ENCODE peak calls at places on chromosomes 3 and 15, in nine cellular contexts. One of them, this sample, is unnamed.

GRCh38 chr15:65083262-65083701 is 6.7 kb downstream of the KBTBD13 start:
- DNase-seq in kidney tubule cell: no peak
- DNase-seq in naive thymus-derived CD8-positive, alpha-beta T cell: no peak
- DNase-seq in EL: no peak
- DNase-seq in foreskin fibroblast: peak
- DNase-seq in stomach: no peak
- DNase-seq in HuH-7: no peak
- DNase-seq in posterior cingulate gyrus: no peak
- DNase-seq in NCI-H1930: no peak
- DNase-seq in this sample: no peak

GRCh38 chr15:82371649-82372048 is 22.4 kb upstream of the GOLGA6L10 start:
- DNase-seq in posterior cingulate gyrus: no peak
- DNase-seq in foreskin fibroblast: no peak
- DNase-seq in NCI-H1930: no peak
- DNase-seq in HuH-7: no peak
- DNase-seq in EL: no peak
- DNase-seq in stomach: no peak
- DNase-seq in kidney tubule cell: no peak
- DNase-seq in naive thymus-derived CD8-positive, alpha-beta T cell: no peak
- DNase-seq in this sample: no peak

GRCh38 chr3:130834476-130834875 is 59.4 kb upstream of the ATP2C1 start:
- DNase-seq in EL: no peak
- DNase-seq in HuH-7: no peak
- DNase-seq in posterior cingulate gyrus: no peak
- DNase-seq in naive thymus-derived CD8-positive, alpha-beta T cell: no peak
- DNase-seq in stomach: no peak
- DNase-seq in NCI-H1930: no peak
- DNase-seq in kidney tubule cell: peak
- DNase-seq in foreskin fibroblast: peak
- DNase-seq in this sample: no peak

GRCh38 chr3:45644467-45645201 is 44.6 kb upstream of the SACM1L start:
- DNase-seq in EL: peak
- DNase-seq in posterior cingulate gyrus: no peak
- DNase-seq in foreskin fibroblast: peak
- DNase-seq in naive thymus-derived CD8-positive, alpha-beta T cell: no peak
- DNase-seq in stomach: no peak
- DNase-seq in kidney tubule cell: peak
- DNase-seq in HuH-7: no peak
- DNase-seq in NCI-H1930: no peak
- DNase-seq in this sample: no peak

GRCh38 chr3:42161050-42161935 is 70.1 kb downstream of the TRAK1 start:
- DNase-seq in naive thymus-derived CD8-positive, alpha-beta T cell: no peak
- DNase-seq in posterior cingulate gyrus: no peak
- DNase-seq in EL: peak
- DNase-seq in foreskin fibroblast: peak
- DNase-seq in NCI-H1930: no peak
- DNase-seq in stomach: no peak
- DNase-seq in kidney tubule cell: peak
- DNase-seq in HuH-7: no peak
- DNase-seq in this sample: no peak

GRCh38 chr3:191499307-191500125 is 38.6 kb downstream of the PYDC2 start:
- DNase-seq in posterior cingulate gyrus: peak
- DNase-seq in stomach: peak
- DNase-seq in naive thymus-derived CD8-positive, alpha-beta T cell: no peak
- DNase-seq in HuH-7: no peak
- DNase-seq in EL: peak
- DNase-seq in foreskin fibroblast: peak
- DNase-seq in kidney tubule cell: peak
- DNase-seq in NCI-H1930: no peak
- DNase-seq in this sample: no peak

GRCh38 chr3:10725846-10726245 is 90.2 kb upstream of the SLC6A11 start:
- DNase-seq in naive thymus-derived CD8-positive, alpha-beta T cell: no peak
- DNase-seq in NCI-H1930: no peak
- DNase-seq in stomach: no peak
- DNase-seq in EL: no peak
- DNase-seq in foreskin fibroblast: no peak
- DNase-seq in HuH-7: no peak
- DNase-seq in kidney tubule cell: no peak
- DNase-seq in posterior cingulate gyrus: no peak
- DNase-seq in this sample: no peak

GRCh38 chr15:68644088-68644904 is 65.5 kb downstream of the CORO2B start:
- DNase-seq in foreskin fibroblast: peak
- DNase-seq in NCI-H1930: no peak
- DNase-seq in naive thymus-derived CD8-positive, alpha-beta T cell: no peak
- DNase-seq in stomach: no peak
- DNase-seq in kidney tubule cell: peak
- DNase-seq in HuH-7: no peak
- DNase-seq in EL: peak
- DNase-seq in posterior cingulate gyrus: no peak
- DNase-seq in this sample: no peak

GRCh38 chr3:10142707-10143560 is 1.4 kb downstream of the VHL start:
- DNase-seq in foreskin fibroblast: no peak
- DNase-seq in naive thymus-derived CD8-positive, alpha-beta T cell: no peak
- DNase-seq in EL: no peak
- DNase-seq in stomach: peak
- DNase-seq in NCI-H1930: no peak
- DNase-seq in HuH-7: peak
- DNase-seq in posterior cingulate gyrus: no peak
- DNase-seq in kidney tubule cell: peak
- DNase-seq in this sample: no peak

GRCh38 chr3:106275592-106275991 is 406.8 kb upstream of the CBLB start:
- DNase-seq in kidney tubule cell: peak
- DNase-seq in naive thymus-derived CD8-positive, alpha-beta T cell: no peak
- DNase-seq in foreskin fibroblast: no peak
- DNase-seq in HuH-7: no peak
- DNase-seq in EL: no peak
- DNase-seq in stomach: no peak
- DNase-seq in NCI-H1930: no peak
- DNase-seq in posterior cingulate gyrus: no peak
- DNase-seq in this sample: no peak

GRCh38 chr3:42057561-42058211 is 33.5 kb upstream of the TRAK1 start:
- DNase-seq in stomach: no peak
- DNase-seq in kidney tubule cell: no peak
- DNase-seq in posterior cingulate gyrus: no peak
- DNase-seq in foreskin fibroblast: no peak
- DNase-seq in NCI-H1930: no peak
- DNase-seq in HuH-7: no peak
- DNase-seq in EL: no peak
- DNase-seq in naive thymus-derived CD8-positive, alpha-beta T cell: no peak
- DNase-seq in this sample: no peak

GRCh38 chr3:69294014-69294771 is 91.7 kb downstream of the FRMD4B start:
- DNase-seq in EL: peak
- DNase-seq in HuH-7: no peak
- DNase-seq in stomach: no peak
- DNase-seq in naive thymus-derived CD8-positive, alpha-beta T cell: no peak
- DNase-seq in NCI-H1930: no peak
- DNase-seq in foreskin fibroblast: peak
- DNase-seq in kidney tubule cell: peak
- DNase-seq in posterior cingulate gyrus: no peak
- DNase-seq in this sample: no peak

GRCh38 chr3:100875239-100875638 is 118.0 kb downstream of the ABI3BP start:
- DNase-seq in foreskin fibroblast: peak
- DNase-seq in NCI-H1930: no peak
- DNase-seq in kidney tubule cell: peak
- DNase-seq in naive thymus-derived CD8-positive, alpha-beta T cell: no peak
- DNase-seq in EL: peak
- DNase-seq in stomach: peak
- DNase-seq in posterior cingulate gyrus: no peak
- DNase-seq in HuH-7: no peak
- DNase-seq in this sample: no peak

GRCh38 chr3:150737874-150738679 is 24.9 kb downstream of the SIAH2 start:
- DNase-seq in stomach: peak
- DNase-seq in kidney tubule cell: peak
- DNase-seq in NCI-H1930: no peak
- DNase-seq in naive thymus-derived CD8-positive, alpha-beta T cell: no peak
- DNase-seq in posterior cingulate gyrus: no peak
- DNase-seq in foreskin fibroblast: peak
- DNase-seq in HuH-7: no peak
- DNase-seq in EL: peak
- DNase-seq in this sample: no peak

GRCh38 chr3:13427662-13428603 is 7.8 kb upstream of the NUP210 start:
- DNase-seq in stomach: no peak
- DNase-seq in foreskin fibroblast: no peak
- DNase-seq in NCI-H1930: no peak
- DNase-seq in posterior cingulate gyrus: no peak
- DNase-seq in naive thymus-derived CD8-positive, alpha-beta T cell: no peak
- DNase-seq in kidney tubule cell: no peak
- DNase-seq in HuH-7: no peak
- DNase-seq in EL: no peak
- DNase-seq in this sample: no peak

GRCh38 chr3:106161236-106161635 is 292.4 kb upstream of the CBLB start:
- DNase-seq in stomach: no peak
- DNase-seq in EL: no peak
- DNase-seq in NCI-H1930: no peak
- DNase-seq in HuH-7: no peak
- DNase-seq in kidney tubule cell: no peak
- DNase-seq in naive thymus-derived CD8-positive, alpha-beta T cell: no peak
- DNase-seq in posterior cingulate gyrus: no peak
- DNase-seq in foreskin fibroblast: no peak
- DNase-seq in this sample: no peak

GRCh38 chr15:29570931-29571727 is 251.1 kb downstream of the TJP1 start:
- DNase-seq in HuH-7: peak
- DNase-seq in posterior cingulate gyrus: no peak
- DNase-seq in NCI-H1930: peak
- DNase-seq in EL: no peak
- DNase-seq in naive thymus-derived CD8-positive, alpha-beta T cell: no peak
- DNase-seq in kidney tubule cell: peak
- DNase-seq in stomach: no peak
- DNase-seq in foreskin fibroblast: peak
- DNase-seq in this sample: no peak

GRCh38 chr15:68316061-68316804 is 38.7 kb downstream of the FEM1B start:
- DNase-seq in EL: no peak
- DNase-seq in NCI-H1930: no peak
- DNase-seq in HuH-7: peak
- DNase-seq in posterior cingulate gyrus: peak
- DNase-seq in stomach: peak
- DNase-seq in naive thymus-derived CD8-positive, alpha-beta T cell: no peak
- DNase-seq in foreskin fibroblast: no peak
- DNase-seq in kidney tubule cell: no peak
- DNase-seq in this sample: no peak

GRCh38 chr15:90839187-90840071 is 29.0 kb upstream of the FURIN start:
- DNase-seq in stomach: peak
- DNase-seq in NCI-H1930: no peak
- DNase-seq in kidney tubule cell: peak
- DNase-seq in EL: no peak
- DNase-seq in naive thymus-derived CD8-positive, alpha-beta T cell: no peak
- DNase-seq in HuH-7: no peak
- DNase-seq in posterior cingulate gyrus: peak
- DNase-seq in foreskin fibroblast: no peak
- DNase-seq in this sample: peak

GRCh38 chr3:25143356-25143704 is 284.7 kb upstream of the RARB start:
- DNase-seq in foreskin fibroblast: no peak
- DNase-seq in HuH-7: no peak
- DNase-seq in stomach: no peak
- DNase-seq in kidney tubule cell: peak
- DNase-seq in posterior cingulate gyrus: no peak
- DNase-seq in naive thymus-derived CD8-positive, alpha-beta T cell: no peak
- DNase-seq in EL: no peak
- DNase-seq in NCI-H1930: no peak
- DNase-seq in this sample: no peak

GRCh38 chr3:66363133-66363532 is 137.7 kb downstream of the LRIG1 start:
- DNase-seq in posterior cingulate gyrus: no peak
- DNase-seq in EL: no peak
- DNase-seq in foreskin fibroblast: no peak
- DNase-seq in NCI-H1930: no peak
- DNase-seq in HuH-7: no peak
- DNase-seq in stomach: no peak
- DNase-seq in kidney tubule cell: no peak
- DNase-seq in naive thymus-derived CD8-positive, alpha-beta T cell: no peak
- DNase-seq in this sample: no peak

GRCh38 chr3:170585937-170586310 is at the start of gene SLC7A14:
- DNase-seq in kidney tubule cell: no peak
- DNase-seq in naive thymus-derived CD8-positive, alpha-beta T cell: no peak
- DNase-seq in NCI-H1930: no peak
- DNase-seq in posterior cingulate gyrus: peak
- DNase-seq in stomach: no peak
- DNase-seq in foreskin fibroblast: peak
- DNase-seq in EL: no peak
- DNase-seq in HuH-7: no peak
- DNase-seq in this sample: no peak

GRCh38 chr15:30872341-30872748 is 31.4 kb upstream of the FAN1 start:
- DNase-seq in HuH-7: no peak
- DNase-seq in EL: no peak
- DNase-seq in posterior cingulate gyrus: no peak
- DNase-seq in stomach: no peak
- DNase-seq in NCI-H1930: no peak
- DNase-seq in foreskin fibroblast: peak
- DNase-seq in naive thymus-derived CD8-positive, alpha-beta T cell: no peak
- DNase-seq in kidney tubule cell: no peak
- DNase-seq in this sample: no peak

GRCh38 chr15:44883219-44883900 is 73.1 kb upstream of the TERB2 start:
- DNase-seq in posterior cingulate gyrus: no peak
- DNase-seq in EL: no peak
- DNase-seq in kidney tubule cell: peak
- DNase-seq in foreskin fibroblast: no peak
- DNase-seq in HuH-7: no peak
- DNase-seq in naive thymus-derived CD8-positive, alpha-beta T cell: no peak
- DNase-seq in NCI-H1930: no peak
- DNase-seq in stomach: no peak
- DNase-seq in this sample: no peak

GRCh38 chr3:21795152-21795837 is 44.3 kb upstream of the ZNF385D start:
- DNase-seq in EL: no peak
- DNase-seq in stomach: no peak
- DNase-seq in foreskin fibroblast: peak
- DNase-seq in kidney tubule cell: no peak
- DNase-seq in naive thymus-derived CD8-positive, alpha-beta T cell: no peak
- DNase-seq in NCI-H1930: no peak
- DNase-seq in posterior cingulate gyrus: no peak
- DNase-seq in HuH-7: no peak
- DNase-seq in this sample: no peak

GRCh38 chr3:157066335-157067071 is 93.4 kb downstream of the CCNL1 start:
- DNase-seq in stomach: no peak
- DNase-seq in HuH-7: no peak
- DNase-seq in naive thymus-derived CD8-positive, alpha-beta T cell: no peak
- DNase-seq in posterior cingulate gyrus: no peak
- DNase-seq in NCI-H1930: no peak
- DNase-seq in kidney tubule cell: peak
- DNase-seq in foreskin fibroblast: peak
- DNase-seq in EL: no peak
- DNase-seq in this sample: no peak

GRCh38 chr15:62509395-62509973 is 344.4 kb upstream of the C2CD4B start:
- DNase-seq in kidney tubule cell: no peak
- DNase-seq in posterior cingulate gyrus: no peak
- DNase-seq in naive thymus-derived CD8-positive, alpha-beta T cell: no peak
- DNase-seq in NCI-H1930: no peak
- DNase-seq in stomach: no peak
- DNase-seq in EL: no peak
- DNase-seq in HuH-7: no peak
- DNase-seq in foreskin fibroblast: no peak
- DNase-seq in this sample: no peak

GRCh38 chr3:107198522-107199271 is 178.5 kb upstream of the CCDC54 start:
- DNase-seq in HuH-7: no peak
- DNase-seq in stomach: no peak
- DNase-seq in EL: no peak
- DNase-seq in foreskin fibroblast: peak
- DNase-seq in NCI-H1930: no peak
- DNase-seq in naive thymus-derived CD8-positive, alpha-beta T cell: no peak
- DNase-seq in kidney tubule cell: no peak
- DNase-seq in posterior cingulate gyrus: no peak
- DNase-seq in this sample: no peak

GRCh38 chr3:27596334-27596841 is 112.2 kb upstream of the SLC4A7 start:
- DNase-seq in NCI-H1930: no peak
- DNase-seq in posterior cingulate gyrus: no peak
- DNase-seq in stomach: no peak
- DNase-seq in naive thymus-derived CD8-positive, alpha-beta T cell: no peak
- DNase-seq in kidney tubule cell: peak
- DNase-seq in foreskin fibroblast: peak
- DNase-seq in HuH-7: no peak
- DNase-seq in EL: peak
- DNase-seq in this sample: no peak

GRCh38 chr3:180277036-180277435 is 240.3 kb upstream of the PEX5L start:
- DNase-seq in NCI-H1930: no peak
- DNase-seq in stomach: no peak
- DNase-seq in foreskin fibroblast: no peak
- DNase-seq in naive thymus-derived CD8-positive, alpha-beta T cell: no peak
- DNase-seq in posterior cingulate gyrus: no peak
- DNase-seq in HuH-7: peak
- DNase-seq in kidney tubule cell: peak
- DNase-seq in EL: peak
- DNase-seq in this sample: no peak

GRCh38 chr15:31175484-31175883 is 74.0 kb upstream of the TRPM1 start:
- DNase-seq in EL: no peak
- DNase-seq in naive thymus-derived CD8-positive, alpha-beta T cell: no peak
- DNase-seq in posterior cingulate gyrus: no peak
- DNase-seq in kidney tubule cell: no peak
- DNase-seq in stomach: no peak
- DNase-seq in foreskin fibroblast: no peak
- DNase-seq in HuH-7: no peak
- DNase-seq in NCI-H1930: no peak
- DNase-seq in this sample: no peak

This sample was measured in GM19239.